ENCODE peak calls at places on chromosome 11, in four cellular contexts. One of them, this sample, is unnamed.

GRCh38 chr11:121104223-121104831 is 3.3 kb downstream of the TECTA start:
- DNase-seq in cardiac fibroblast: no peak
- DNase-seq in Panc1: no peak
- DNase-seq in adipocyte: no peak
- DNase-seq in this sample: no peak

GRCh38 chr11:40241524-40242037 is 1217.9 kb downstream of the LRRC4C start:
- DNase-seq in cardiac fibroblast: no peak
- DNase-seq in Panc1: no peak
- DNase-seq in adipocyte: no peak
- DNase-seq in this sample: no peak

GRCh38 chr11:134387501-134387900 is 24.5 kb downstream of the B3GAT1 start:
- DNase-seq in cardiac fibroblast: no peak
- DNase-seq in Panc1: no peak
- DNase-seq in adipocyte: no peak
- DNase-seq in this sample: no peak

GRCh38 chr11:13883042-13883441 is 79.5 kb upstream of the SPON1 start:
- DNase-seq in cardiac fibroblast: no peak
- DNase-seq in Panc1: no peak
- DNase-seq in adipocyte: no peak
- DNase-seq in this sample: no peak

GRCh38 chr11:8318536-8318935 is 54.9 kb upstream of the LMO1 start:
- DNase-seq in cardiac fibroblast: no peak
- DNase-seq in Panc1: no peak
- DNase-seq in adipocyte: no peak
- DNase-seq in this sample: no peak

GRCh38 chr11:35617687-35618496 is at the start of gene FJX1:
- DNase-seq in cardiac fibroblast: peak
- DNase-seq in Panc1: no peak
- DNase-seq in adipocyte: peak
- DNase-seq in this sample: peak

GRCh38 chr11:66327171-66328035 is 8.8 kb downstream of the RIN1 start:
- DNase-seq in cardiac fibroblast: peak
- DNase-seq in Panc1: no peak
- DNase-seq in adipocyte: peak
- DNase-seq in this sample: peak

GRCh38 chr11:68963779-68964178 is 17.0 kb downstream of the MRGPRD start:
- DNase-seq in cardiac fibroblast: no peak
- DNase-seq in Panc1: no peak
- DNase-seq in adipocyte: no peak
- DNase-seq in this sample: peak

GRCh38 chr11:128179049-128179448 is 408.3 kb downstream of the ETS1 start:
- DNase-seq in cardiac fibroblast: no peak
- DNase-seq in Panc1: no peak
- DNase-seq in adipocyte: peak
- DNase-seq in this sample: no peak

GRCh38 chr11:36254739-36255138 is 34.5 kb downstream of the COMMD9 start:
- DNase-seq in cardiac fibroblast: peak
- DNase-seq in Panc1: no peak
- DNase-seq in adipocyte: peak
- DNase-seq in this sample: no peak

GRCh38 chr11:29093416-29093815 is 923.4 kb downstream of the KCNA4 start:
- DNase-seq in cardiac fibroblast: peak
- DNase-seq in Panc1: peak
- DNase-seq in adipocyte: peak
- DNase-seq in this sample: no peak

GRCh38 chr11:72820439-72821139 is 6.4 kb downstream of the ATG16L2 start:
- DNase-seq in cardiac fibroblast: no peak
- DNase-seq in Panc1: no peak
- DNase-seq in adipocyte: no peak
- DNase-seq in this sample: no peak
- H3K4me3 ChIP-seq in cardiac fibroblast: no peak
- H3K4me3 ChIP-seq in Panc1: no peak
- H3K4me3 ChIP-seq in adipocyte: no peak
- H3K4me3 ChIP-seq in this sample: no peak

GRCh38 chr11:73381589-73381988 is 5.4 kb downstream of the RELT start:
- DNase-seq in cardiac fibroblast: no peak
- DNase-seq in Panc1: no peak
- DNase-seq in adipocyte: no peak
- DNase-seq in this sample: no peak
- H3K4me3 ChIP-seq in cardiac fibroblast: no peak
- H3K4me3 ChIP-seq in Panc1: no peak
- H3K4me3 ChIP-seq in adipocyte: no peak
- H3K4me3 ChIP-seq in this sample: no peak

DNA sequence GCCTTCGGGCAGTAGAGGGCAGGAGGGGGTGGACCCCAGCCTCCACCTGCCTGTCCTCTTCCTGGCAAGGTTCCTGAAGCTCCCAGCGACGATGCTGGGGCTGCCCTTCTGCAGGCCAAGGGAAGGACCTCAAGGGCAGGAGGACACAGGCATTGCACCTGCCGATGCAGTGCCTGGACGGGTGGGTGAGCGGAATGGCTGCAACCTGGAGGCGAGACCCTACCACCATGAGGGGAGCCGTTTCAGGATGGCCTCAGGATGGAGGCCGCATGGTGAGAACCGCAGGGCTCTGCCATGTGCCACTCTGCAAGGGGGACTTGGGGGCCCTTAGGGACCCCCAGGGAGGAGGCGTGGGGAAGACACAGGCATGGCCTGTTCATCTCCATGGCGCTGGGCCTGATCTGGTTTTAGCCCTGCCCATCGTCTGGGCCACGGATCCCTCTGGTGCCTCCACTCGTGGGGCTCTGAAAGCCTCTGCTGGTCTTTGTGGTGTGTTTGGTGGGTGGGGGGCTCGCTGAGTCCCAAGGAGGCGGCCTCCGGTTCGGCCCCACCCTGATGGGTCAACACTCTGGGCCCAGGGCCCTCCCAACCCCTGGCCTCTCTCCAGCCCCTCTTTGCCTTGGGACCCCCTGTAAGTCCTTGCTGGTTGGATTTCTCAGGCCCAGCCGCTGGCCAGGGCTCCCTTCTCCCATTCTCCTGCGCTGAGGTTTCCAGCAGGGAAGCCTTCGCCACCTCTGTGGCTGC is 1.3 kb upstream of the LSP1 start:
- DNase-seq in cardiac fibroblast: no peak
- DNase-seq in Panc1: no peak
- DNase-seq in adipocyte: no peak
- DNase-seq in this sample: no peak
- H3K4me3 ChIP-seq in cardiac fibroblast: no peak
- H3K4me3 ChIP-seq in Panc1: no peak
- H3K4me3 ChIP-seq in adipocyte: no peak
- H3K4me3 ChIP-seq in this sample: no peak

GRCh38 chr11:10305964-10306918 is 1.4 kb downstream of the ADM start:
- DNase-seq in cardiac fibroblast: peak
- DNase-seq in Panc1: no peak
- DNase-seq in adipocyte: peak
- DNase-seq in this sample: no peak

GRCh38 chr11:10307411-10308207 is 2.7 kb downstream of the ADM start:
- DNase-seq in cardiac fibroblast: peak
- DNase-seq in Panc1: no peak
- DNase-seq in adipocyte: peak
- DNase-seq in this sample: peak

GRCh38 chr11:10305262-10305963 is 540 bp downstream of the ADM start:
- DNase-seq in cardiac fibroblast: peak
- DNase-seq in Panc1: no peak
- DNase-seq in adipocyte: no peak
- DNase-seq in this sample: no peak

GRCh38 chr11:10308208-10308954 is 3.5 kb downstream of the ADM start:
- DNase-seq in cardiac fibroblast: peak
- DNase-seq in Panc1: no peak
- DNase-seq in adipocyte: peak
- DNase-seq in this sample: no peak

GRCh38 chr11:10307022-10307410 is 2.1 kb downstream of the ADM start:
- DNase-seq in cardiac fibroblast: peak
- DNase-seq in Panc1: no peak
- DNase-seq in adipocyte: no peak
- DNase-seq in this sample: no peak
- H3K4me3 ChIP-seq in cardiac fibroblast: peak
- H3K4me3 ChIP-seq in Panc1: peak
- H3K4me3 ChIP-seq in adipocyte: peak
- H3K4me3 ChIP-seq in this sample: peak

GRCh38 chr11:117950320-117950719 is 21.1 kb upstream of the TMPRSS13 start:
- DNase-seq in cardiac fibroblast: peak
- DNase-seq in Panc1: no peak
- DNase-seq in adipocyte: peak
- DNase-seq in this sample: no peak
- H3K4me3 ChIP-seq in cardiac fibroblast: no peak
- H3K4me3 ChIP-seq in Panc1: no peak
- H3K4me3 ChIP-seq in adipocyte: no peak
- H3K4me3 ChIP-seq in this sample: no peak